ENCODE peak calls at places on chromosomes 2 and 18, in ten cellular contexts. C is astrocyte of the spinal cord, B is tibial artery, E is HFF-Myc, G is left ventricle myocardium inferior, O is uterus, Y is coronary artery, Z is Peyer's patch, I is OCI-LY7, T is IMR-90. L is an unnamed sample.

GRCh38 chr2:73359915-73360697 is 25.5 kb upstream of the ALMS1 start:
- DNase-seq in C (no peak), B (no peak), E (no peak), G (no peak), O (no peak), Y (no peak), Z (no peak), I (no peak), T (no peak), L (peak; percentile 16)

GRCh38 chr2:130877258-130877657 is 40.5 kb downstream of the ARHGEF4 start:
- DNase-seq in C (no peak), B (peak; percentile 19), E (no peak), G (no peak), O (no peak), Y (no peak), Z (no peak), I (no peak), T (no peak), L (no peak)

GRCh38 chr2:67954125-67954748 is 108.6 kb downstream of the C1D start:
- DNase-seq in C (no peak), B (no peak), E (no peak), G (no peak), O (no peak), Y (no peak), Z (no peak), I (no peak), T (no peak), L (no peak)

GRCh38 chr18:10476430-10476829 is 22.0 kb downstream of the APCDD1 start:
- DNase-seq in C (peak; percentile 55), B (no peak), E (peak; percentile 91), G (no peak), O (no peak), Y (no peak), Z (no peak), I (no peak), T (peak; percentile 37), L (peak; percentile 53)

GRCh38 chr18:21612125-21613100 is at the start of gene SNRPD1:
- DNase-seq in C (peak; percentile 94), B (peak; percentile 93), E (peak; percentile 71), G (peak; percentile 88), O (peak; percentile 74), Y (peak; percentile 88), Z (peak; percentile 77), I (peak; percentile 96), T (peak; percentile 90), L (peak; percentile 92)

GRCh38 chr2:105928563-105928962 is 183.9 kb downstream of the NCK2 start:
- DNase-seq in C (no peak), B (no peak), E (no peak), G (no peak), O (no peak), Y (no peak), Z (no peak), I (no peak), T (no peak), L (no peak)

GRCh38 chr2:60735496-60736250 is 20.4 kb upstream of the PAPOLG start:
- DNase-seq in C (no peak), B (no peak), E (no peak), G (no peak), O (no peak), Y (no peak), Z (no peak), I (no peak), T (no peak), L (no peak)

GRCh38 chr2:122634261-122634660 is 878.8 kb downstream of the TSN start:
- DNase-seq in C (peak; percentile 84), B (no peak), E (peak; percentile 10), G (no peak), O (no peak), Y (no peak), Z (no peak), I (no peak), T (peak; percentile 58), L (peak; percentile 88)

GRCh38 chr2:864501-865106 is 86.0 kb upstream of the SNTG2 start:
- DNase-seq in C (no peak), B (no peak), E (no peak), G (no peak), O (no peak), Y (peak; percentile 29), Z (no peak), I (no peak), T (no peak), L (no peak)

GRCh38 chr18:42961298-42961697 is 154.2 kb downstream of the RIT2 start:
- DNase-seq in C (no peak), B (no peak), E (no peak), G (no peak), O (no peak), Y (no peak), Z (no peak), I (no peak), T (no peak), L (no peak)

GRCh38 chr2:216392018-216392562 is 19.8 kb upstream of the MARCHF4 start:
- DNase-seq in C (no peak), B (no peak), E (no peak), G (no peak), O (no peak), Y (no peak), Z (no peak), I (no peak), T (no peak), L (no peak)

GRCh38 chr18:9211955-9212354 is 75.4 kb downstream of the ANKRD12 start:
- DNase-seq in C (no peak), B (no peak), E (no peak), G (no peak), O (no peak), Y (no peak), Z (no peak), I (no peak), T (no peak), L (no peak)

GRCh38 chr2:59333007-59333406 is 1091.9 kb upstream of the FANCL start:
- DNase-seq in C (no peak), B (no peak), E (no peak), G (no peak), O (no peak), Y (no peak), Z (no peak), I (no peak), T (no peak), L (no peak)

GRCh38 chr2:239239607-239240479 is 161.0 kb downstream of the HDAC4 start:
- DNase-seq in C (no peak), B (no peak), E (no peak), G (no peak), O (no peak), Y (peak; percentile 69), Z (no peak), I (no peak), T (peak; percentile 53), L (peak; percentile 36)

GRCh38 chr18:46894124-46894523 is 23.2 kb downstream of the PIAS2 start:
- DNase-seq in C (no peak), B (no peak), E (no peak), G (no peak), O (no peak), Y (no peak), Z (no peak), I (no peak), T (no peak), L (no peak)

GRCh38 chr2:187554704-187555082 is 458 bp upstream of the TFPI start:
- DNase-seq in C (no peak), B (no peak), E (no peak), G (no peak), O (no peak), Y (no peak), Z (no peak), I (no peak), T (no peak), L (no peak)
- H3K4me3 ChIP-seq in C (no peak overlapping the region), B (peak overlapping the region; percentile 60), E (peak overlapping the region; percentile 62), G (peak overlapping the region; percentile 66), O (peak overlapping the region; percentile 25), Y (peak overlapping the region; percentile 72), Z (peak overlapping the region; percentile 60), I (no peak overlapping the region), T (peak overlapping the region; percentile 1), L (peak overlapping the region; percentile 81)

DNA sequence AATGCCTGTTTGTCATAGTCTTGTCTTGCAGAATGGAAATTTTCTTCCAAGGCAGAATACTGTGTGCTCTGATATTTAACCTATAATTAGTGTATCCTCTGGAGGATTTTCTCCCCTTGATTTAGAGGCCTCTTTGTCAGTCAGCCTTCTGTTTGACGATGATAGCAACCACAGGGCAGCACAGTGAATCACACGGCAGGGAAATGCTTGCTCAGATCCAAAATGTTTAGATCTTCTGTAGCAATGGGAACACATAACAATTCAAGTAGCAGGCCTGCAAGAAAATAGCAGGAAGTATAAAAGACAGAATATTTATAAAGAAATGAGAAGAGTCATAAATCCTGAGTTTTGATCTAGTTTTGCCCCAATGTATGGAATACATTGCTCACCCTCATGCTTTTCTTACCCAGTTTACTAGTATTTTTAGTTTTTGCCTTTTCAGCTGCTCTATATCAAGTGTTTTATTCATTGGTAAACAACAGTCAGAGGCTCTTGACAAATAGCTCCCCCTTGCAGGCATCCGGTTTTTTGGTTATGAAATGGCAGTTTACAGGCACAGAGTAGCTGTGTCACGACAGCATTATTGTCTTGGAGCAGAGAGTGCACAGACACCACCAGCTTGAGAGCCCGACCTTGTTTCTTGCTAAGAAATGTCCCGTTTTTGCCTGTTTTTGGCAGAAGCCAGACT is 185.1 kb downstream of the MYO3B start:
- DNase-seq in C (no peak), B (no peak), E (no peak), G (no peak), O (no peak), Y (no peak), Z (no peak), I (peak; percentile 24), T (no peak), L (peak; percentile 41)
- TF ChIP-seq CTCF in C (no peak), B (no peak), E (no peak), G (no peak), O (no peak), Y (no peak), Z (no peak), I (peak; percentile 53), T (no peak), L (no peak)

GRCh38 chr2:78721302-78722033 is 304.0 kb upstream of the REG3G start:
- DNase-seq in C (no peak), B (no peak), E (no peak), G (no peak), O (no peak), Y (no peak), Z (no peak), I (no peak), T (no peak), L (no peak)

GRCh38 chr2:78718483-78718882 is 307.0 kb upstream of the REG3G start:
- DNase-seq in C (no peak), B (no peak), E (no peak), G (no peak), O (no peak), Y (no peak), Z (no peak), I (no peak), T (no peak), L (no peak)

DNA sequence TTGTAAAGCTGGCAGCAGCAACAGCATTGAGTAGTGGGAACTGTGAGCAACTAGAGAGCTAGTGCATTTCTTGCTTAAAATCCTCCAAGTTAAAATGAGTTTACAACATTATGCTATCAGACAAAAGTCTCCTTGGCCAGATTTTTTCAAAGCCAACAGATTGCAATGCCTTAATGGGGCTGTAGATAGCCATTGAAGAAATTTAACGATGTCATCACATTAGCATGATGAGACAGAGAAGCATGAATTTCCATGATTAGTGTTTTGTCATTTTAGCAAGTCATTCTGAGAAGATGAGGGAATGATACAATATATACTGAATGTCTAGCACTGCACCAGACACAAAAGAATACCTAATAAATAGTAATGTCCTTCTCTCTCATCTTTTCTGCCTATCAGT is 307.5 kb upstream of the REG3G start:
- DNase-seq in C (no peak), B (no peak), E (no peak), G (no peak), O (no peak), Y (no peak), Z (no peak), I (no peak), T (no peak), L (no peak)
- H3K4me3 ChIP-seq in C (no peak overlapping the region), B (no peak overlapping the region), E (no peak overlapping the region), G (no peak overlapping the region), O (no peak overlapping the region), Y (no peak overlapping the region), Z (no peak overlapping the region), I (no peak overlapping the region), T (no peak overlapping the region), L (no peak overlapping the region)

GRCh38 chr2:161063946-161064306 is 96.3 kb upstream of the TANK start:
- DNase-seq in C (no peak), B (no peak), E (no peak), G (no peak), O (no peak), Y (no peak), Z (no peak), I (no peak), T (no peak), L (no peak)
- TF ChIP-seq CTCF in C (no peak), B (no peak), E (no peak), G (peak; percentile 36), O (no peak), Y (no peak), Z (no peak), I (no peak), T (no peak), L (no peak)